ENCODE peak calls at places on chromosomes 16 and 17, in ten cellular contexts. B, T, Z, I, Q, G, E, L, P and N are unnamed samples.

GRCh38 chr16:678858-679807 is 1.1 kb upstream of the STUB1 start:
- DNase-seq in B (peak), T (peak), Z (peak), I (peak), Q (peak), G (peak), E (peak), L (peak), P (peak), N (peak)

GRCh38 chr17:10698116-10698818 is 873 bp downstream of the ADPRM start:
- DNase-seq in B (no peak), T (no peak), Z (peak), I (peak), Q (no peak), G (peak), E (no peak), L (peak), P (no peak), N (peak)

GRCh38 chr16:49503242-49504022 is 129.8 kb downstream of the C16orf78 start:
- DNase-seq in B (no peak), T (no peak), Z (no peak), I (no peak), Q (no peak), G (no peak), E (no peak), L (no peak), P (no peak), N (no peak)

GRCh38 chr17:2084766-2085647 is 30.1 kb downstream of the HIC1 start:
- DNase-seq in B (peak), T (peak), Z (peak), I (no peak), Q (peak), G (peak), E (no peak), L (peak), P (peak), N (peak)

GRCh38 chr16:50739031-50739430 is 2.9 kb upstream of the CYLD start:
- DNase-seq in B (no peak), T (no peak), Z (no peak), I (no peak), Q (no peak), G (no peak), E (no peak), L (no peak), P (no peak), N (no peak)

GRCh38 chr17:30956764-30957374 is 14.0 kb upstream of the RNF135 start:
- DNase-seq in B (no peak), T (no peak), Z (peak), I (no peak), Q (no peak), G (no peak), E (peak), L (no peak), P (no peak), N (peak)

GRCh38 chr16:4656695-4657686 is 32.4 kb downstream of the MGRN1 start:
- DNase-seq in B (no peak), T (no peak), Z (no peak), I (no peak), Q (no peak), G (no peak), E (no peak), L (no peak), P (no peak), N (no peak)

GRCh38 chr16:9797306-9797705 is 384.9 kb downstream of the GRIN2A start:
- DNase-seq in B (peak), T (no peak), Z (peak), I (no peak), Q (no peak), G (no peak), E (no peak), L (peak), P (peak), N (no peak)

GRCh38 chr17:78717431-78717980 is 64.6 kb downstream of the CYTH1 start:
- DNase-seq in B (no peak), T (peak), Z (peak), I (peak), Q (no peak), G (peak), E (peak), L (peak), P (peak), N (peak)

GRCh38 chr16:77443834-77444460 is 9.1 kb upstream of the ADAMTS18 start:
- DNase-seq in B (no peak), T (no peak), Z (no peak), I (no peak), Q (no peak), G (no peak), E (no peak), L (no peak), P (no peak), N (no peak)

GRCh38 chr17:39666601-39667261 is 1.5 kb upstream of the PNMT start:
- DNase-seq in B (peak), T (peak), Z (no peak), I (no peak), Q (no peak), G (no peak), E (no peak), L (no peak), P (no peak), N (no peak)

GRCh38 chr17:8746501-8747236 is 2.0 kb upstream of the CCDC42 start:
- DNase-seq in B (no peak), T (no peak), Z (no peak), I (no peak), Q (no peak), G (no peak), E (no peak), L (peak), P (no peak), N (no peak)

GRCh38 chr17:68578236-68578635 is 22.9 kb downstream of the FAM20A start:
- DNase-seq in B (no peak), T (no peak), Z (no peak), I (no peak), Q (no peak), G (no peak), E (peak), L (peak), P (no peak), N (no peak)

GRCh38 chr17:72512649-72513556 is 392.1 kb downstream of the SOX9 start:
- DNase-seq in B (no peak), T (no peak), Z (no peak), I (peak), Q (no peak), G (no peak), E (no peak), L (no peak), P (no peak), N (no peak)
- H3K4me3 ChIP-seq in B (no peak), T (no peak), Z (no peak), I (no peak), Q (no peak), G (no peak), E (no peak), L (no peak), P (no peak), N (no peak)

GRCh38 chr17:37294888-37295287 is 80.9 kb upstream of the C17orf78 start:
- DNase-seq in B (no peak), T (no peak), Z (no peak), I (no peak), Q (no peak), G (no peak), E (peak), L (no peak), P (no peak), N (no peak)
- TF ChIP-seq CTCF in B (no peak), T (no peak), Z (no peak), I (no peak), Q (no peak), G (no peak), E (no peak), L (no peak), P (no peak), N (no peak)

DNA sequence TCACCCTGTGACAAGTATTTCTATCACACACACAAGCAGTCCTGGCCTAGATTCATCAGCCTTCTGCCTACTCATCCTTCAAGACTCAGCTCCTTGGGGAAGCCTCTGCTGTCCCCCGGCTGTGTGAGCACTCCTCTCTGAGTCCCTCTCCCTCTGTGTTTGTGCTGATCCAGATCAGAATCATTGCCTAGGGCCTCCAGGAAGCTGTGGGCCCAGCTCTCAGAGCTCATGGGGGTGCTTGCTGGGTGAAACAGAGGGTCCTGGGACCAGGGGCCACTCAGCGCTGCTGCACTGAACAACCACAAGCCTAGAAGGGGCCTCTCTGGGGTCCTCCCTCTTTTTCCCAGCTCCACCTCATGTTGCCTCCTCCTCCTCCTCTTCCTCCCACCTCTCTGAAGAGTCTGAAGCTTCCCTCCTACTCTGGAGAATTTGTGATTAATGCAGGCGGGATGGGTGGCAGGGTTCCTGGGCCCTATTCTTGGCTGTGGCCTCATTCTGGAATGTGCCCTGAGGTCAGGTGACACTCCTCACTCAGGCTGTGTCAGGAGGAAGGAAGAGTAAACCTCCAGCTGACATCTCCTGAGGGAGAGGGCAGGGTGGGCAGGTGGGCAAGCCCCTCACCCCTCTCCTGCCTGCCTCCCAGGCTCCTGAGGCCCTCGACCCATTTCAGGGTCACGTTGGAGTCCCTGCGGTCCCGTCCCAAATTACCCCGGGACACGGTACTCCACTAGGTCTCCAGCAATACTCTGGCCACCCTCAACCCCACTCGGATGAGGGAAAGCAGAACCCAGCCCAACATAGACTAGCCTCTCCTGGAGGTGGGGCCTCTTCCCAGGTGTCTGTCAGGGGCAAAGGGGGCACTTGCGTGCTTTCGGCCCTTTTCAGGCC is 10.1 kb downstream of the WFIKKN2 start:
- DNase-seq in B (no peak), T (no peak), Z (no peak), I (no peak), Q (no peak), G (no peak), E (peak), L (peak), P (no peak), N (peak)
- H3K4me3 ChIP-seq in B (no peak), T (no peak), Z (no peak), I (no peak), Q (no peak), G (no peak), E (no peak), L (no peak), P (no peak), N (no peak)

DNA sequence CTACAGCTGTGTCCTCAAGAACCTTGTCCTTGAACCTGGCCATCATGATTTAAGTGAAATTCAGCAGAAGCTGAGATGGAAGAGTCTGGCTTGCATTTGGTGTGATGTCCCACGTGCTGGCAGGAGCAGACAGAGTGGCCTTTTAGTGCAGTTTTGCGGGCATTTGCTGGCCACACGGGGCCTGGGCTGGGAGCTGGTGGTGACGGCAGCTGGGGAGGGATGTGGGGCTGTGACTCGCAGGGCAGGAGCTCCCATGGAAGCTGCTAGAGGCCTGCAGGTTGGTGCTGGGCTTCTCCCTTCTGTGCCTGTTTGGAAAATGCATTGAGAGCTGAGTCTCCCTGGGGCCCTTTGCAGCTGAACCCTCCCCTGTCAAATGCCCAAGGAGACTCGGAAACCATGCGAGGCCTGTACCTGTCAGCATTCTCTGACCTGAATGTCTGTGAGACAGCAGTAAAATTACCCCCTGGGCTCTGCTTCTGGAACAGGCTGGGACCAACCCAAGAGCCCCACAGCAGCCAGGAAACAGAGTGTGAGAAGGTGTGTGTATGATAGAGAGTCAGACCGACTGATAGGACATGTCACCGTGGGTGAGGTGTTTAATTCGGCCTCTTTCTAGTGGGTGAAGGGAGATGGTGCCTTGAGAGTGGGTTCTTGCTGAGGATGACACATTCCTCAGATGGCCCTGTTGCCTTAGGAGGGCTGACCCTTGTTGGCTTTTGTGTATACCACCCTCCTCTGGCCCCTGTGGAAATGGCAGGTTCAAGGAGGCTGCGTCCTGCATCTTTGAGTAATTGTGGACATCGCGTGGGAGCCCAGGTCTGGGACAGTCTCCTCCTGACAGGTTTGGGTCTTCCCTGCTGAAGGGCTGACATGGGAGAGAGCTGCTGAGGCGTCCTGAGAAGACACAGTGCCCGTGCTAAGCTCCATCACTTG is 145.5 kb downstream of the MSI2 start:
- DNase-seq in B (no peak), T (no peak), Z (no peak), I (peak), Q (no peak), G (no peak), E (peak), L (no peak), P (no peak), N (no peak)
- TF ChIP-seq CTCF in B (no peak), T (no peak), Z (no peak), I (peak), Q (no peak), G (no peak), E (peak), L (no peak), P (no peak), N (peak)

GRCh38 chr16:2025251-2025650 is 1.5 kb upstream of the NHERF2 start:
- DNase-seq in B (no peak), T (no peak), Z (no peak), I (no peak), Q (peak), G (no peak), E (no peak), L (no peak), P (no peak), N (no peak)

GRCh38 chr16:2028146-2028545 is 1.4 kb downstream of the NHERF2 start:
- DNase-seq in B (no peak), T (no peak), Z (no peak), I (no peak), Q (no peak), G (no peak), E (no peak), L (no peak), P (no peak), N (no peak)

GRCh38 chr16:2025878-2026460 is 733 bp upstream of the NHERF2 start:
- DNase-seq in B (no peak), T (no peak), Z (no peak), I (no peak), Q (no peak), G (no peak), E (no peak), L (no peak), P (no peak), N (no peak)

GRCh38 chr16:2027024-2028010 is 615 bp downstream of the NHERF2 start:
- DNase-seq in B (peak), T (no peak), Z (peak), I (peak), Q (peak), G (no peak), E (no peak), L (peak), P (no peak), N (no peak)

DNA sequence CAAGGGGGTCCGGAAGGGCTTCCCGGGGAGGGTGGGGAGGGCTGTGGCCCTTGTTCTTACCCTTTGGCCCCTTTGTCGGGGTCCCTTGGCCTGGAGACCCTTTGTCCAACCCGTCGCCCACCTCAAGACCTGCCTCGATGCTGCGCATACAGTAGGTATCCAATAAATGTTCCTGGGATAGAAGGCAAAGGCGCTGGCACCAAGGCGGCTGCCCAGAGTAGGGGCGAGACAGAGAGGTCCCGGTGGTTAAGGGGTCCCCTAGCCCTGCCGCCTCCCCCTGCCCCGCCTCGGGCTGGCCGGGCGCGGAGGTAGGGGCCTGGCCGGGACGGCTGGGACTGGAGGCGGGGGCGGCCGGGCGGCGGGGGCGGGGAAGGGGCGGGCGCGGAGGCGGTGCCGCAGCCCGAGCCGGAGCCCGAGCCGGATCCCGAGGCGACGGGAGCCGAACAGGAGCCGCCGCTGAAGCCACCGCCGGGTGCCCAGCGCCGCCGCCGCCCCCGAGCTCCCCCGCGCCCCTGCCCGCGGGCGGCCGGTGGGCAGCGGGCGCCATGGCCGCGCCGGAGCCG is at the start of gene NHERF2:
- DNase-seq in B (peak), T (no peak), Z (no peak), I (no peak), Q (peak), G (no peak), E (peak), L (no peak), P (peak), N (no peak)
- H3K4me3 ChIP-seq in B (peak), T (peak), Z (peak), I (no peak), Q (peak), G (no peak), E (peak), L (peak), P (peak), N (peak)

DNA sequence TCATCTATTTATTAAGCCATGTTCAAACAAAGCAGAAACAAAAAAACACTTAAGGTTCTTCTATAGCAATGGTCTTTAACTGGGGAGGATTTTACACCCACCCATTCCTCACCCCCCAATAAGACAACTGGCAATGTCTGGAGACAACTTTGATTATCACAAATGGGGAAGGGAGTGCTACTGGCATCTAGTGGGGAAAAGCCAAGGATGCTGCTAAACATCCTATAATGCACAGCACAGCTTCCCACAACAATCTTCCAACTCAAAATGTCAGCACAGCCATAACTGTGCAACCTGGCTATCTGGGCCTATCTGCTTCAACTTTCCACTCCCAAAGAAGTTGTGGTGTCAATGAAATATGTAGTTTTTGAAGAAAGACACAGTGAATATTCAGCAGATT is 1044.4 kb downstream of the CDH8 start:
- DNase-seq in B (no peak), T (no peak), Z (no peak), I (no peak), Q (no peak), G (no peak), E (no peak), L (no peak), P (no peak), N (no peak)
- TF ChIP-seq CTCF in B (no peak), T (no peak), Z (no peak), I (no peak), Q (no peak), G (no peak), E (peak), L (no peak), P (no peak), N (no peak)